ENCODE peak calls at places on chromosomes 13 and 19, in eight cellular contexts. A is heart right ventricle, U is endodermal cell, M is body of pancreas, W is hepatocyte, R is K562, L is HCT116, X is cardiac muscle cell. B is an unnamed sample.

GRCh38 chr19:47272448-47273312 is 2.0 kb upstream of the INAFM1 start:
- DNase-seq in A (peak; percentile 55), L (no peak), R (peak; percentile 59), X (no peak), W (no peak), M (peak; percentile 52), U (peak; percentile 72), B (peak; percentile 52)

GRCh38 chr13:36981156-36981743 is 17.9 kb downstream of the ALG5 start:
- DNase-seq in U (no peak), L (no peak), X (peak; percentile 52), R (peak; percentile 10), M (no peak), A (no peak), W (peak; percentile 55), B (no peak)

GRCh38 chr19:46205183-46205984 is 24.2 kb upstream of the IGFL1 start:
- DNase-seq in W (no peak), M (no peak), R (no peak), A (no peak), X (no peak), U (no peak), L (no peak), B (no peak)

GRCh38 chr13:94232956-94233355 is 246.5 kb downstream of the DCT start:
- DNase-seq in R (no peak), M (no peak), W (no peak), L (no peak), U (no peak), X (no peak), A (no peak), B (no peak)

GRCh38 chr13:40377783-40378182 is 288.7 kb downstream of the FOXO1 start:
- DNase-seq in R (no peak), W (no peak), X (no peak), L (no peak), U (no peak), M (no peak), A (no peak), B (no peak)

GRCh38 chr19:58575183-58576041 is 2.3 kb upstream of the MZF1 start:
- DNase-seq in W (peak; percentile 97), U (peak; percentile 95), R (peak; percentile 87), M (peak; percentile 86), L (peak; percentile 79), X (peak; percentile 95), A (peak; percentile 91), B (peak; percentile 93)

GRCh38 chr13:40318366-40318765 is 348.1 kb downstream of the FOXO1 start:
- DNase-seq in A (peak; percentile 61), M (peak; percentile 71), X (peak; percentile 55), R (no peak), W (peak; percentile 31), L (no peak), U (no peak), B (no peak)

GRCh38 chr19:36152061-36152885 is at the start of gene COX7A1:
- DNase-seq in L (no peak), R (peak; percentile 26), W (no peak), A (peak; percentile 87), M (peak; percentile 47), U (peak; percentile 54), X (no peak), B (peak; percentile 59)

GRCh38 chr19:49200238-49200862 is 42.8 kb downstream of the TRPM4 start:
- DNase-seq in A (no peak), M (no peak), U (peak; percentile 81), W (no peak), X (no peak), R (peak; percentile 95), L (no peak), B (no peak)

GRCh38 chr13:35891973-35892441 is 239.2 kb downstream of the DCLK1 start:
- DNase-seq in U (no peak), M (no peak), A (no peak), X (no peak), R (no peak), W (peak; percentile 40), L (no peak), B (no peak)

GRCh38 chr13:97107815-97108534 is 113.7 kb upstream of the OXGR1 start:
- DNase-seq in W (no peak), X (no peak), L (no peak), M (no peak), R (no peak), A (no peak), U (no peak), B (no peak)

GRCh38 chr19:28289294-28290063 is 923.5 kb downstream of the UQCRFS1 start:
- DNase-seq in W (peak; percentile 49), X (no peak), M (peak; percentile 19), L (no peak), A (no peak), U (peak; percentile 66), R (no peak), B (no peak)

GRCh38 chr13:21613791-21614190 is 9.8 kb upstream of the MICU2 start:
- DNase-seq in R (no peak), M (no peak), U (no peak), X (no peak), W (no peak), L (no peak), A (no peak), B (no peak)

GRCh38 chr13:77584111-77584510 is 48.6 kb downstream of the SCEL start:
- DNase-seq in R (no peak), X (no peak), M (no peak), L (no peak), W (no peak), A (no peak), U (no peak), B (no peak)

GRCh38 chr13:106109391-106109791 is 426.1 kb downstream of the EFNB2 start:
- DNase-seq in U (no peak), W (no peak), A (no peak), X (no peak), L (no peak), M (no peak), R (no peak), B (no peak)

GRCh38 chr13:91184244-91184926 is 163.1 kb upstream of the MIR17HG start:
- DNase-seq in R (no peak), U (no peak), W (no peak), L (no peak), M (no peak), A (no peak), X (no peak), B (no peak)

GRCh38 chr19:10013834-10014618 is 743 bp downstream of the RDH8 start:
- DNase-seq in X (no peak), A (no peak), R (no peak), L (no peak), W (no peak), U (no peak), M (no peak), B (no peak)

GRCh38 chr13:75871059-75871458 is 234.9 kb downstream of the LMO7 start:
- DNase-seq in W (no peak), R (no peak), U (no peak), A (no peak), X (no peak), L (no peak), M (no peak), B (no peak)

GRCh38 chr13:36975172-36975571 is 24.0 kb downstream of the ALG5 start:
- DNase-seq in X (no peak), W (no peak), L (no peak), R (no peak), U (no peak), A (no peak), M (no peak), B (no peak)

GRCh38 chr13:31947105-31947504 is 84.5 kb upstream of the FRY start:
- DNase-seq in W (no peak), R (no peak), A (no peak), X (no peak), U (no peak), M (no peak), L (no peak), B (no peak)
- H3K27ac ChIP-seq in W (no peak overlapping the region), R (no peak overlapping the region), A (no peak overlapping the region), X (no peak overlapping the region), U (no peak overlapping the region), M (peak overlapping the region; percentile 86), L (no peak overlapping the region), B (no peak overlapping the region)

DNA sequence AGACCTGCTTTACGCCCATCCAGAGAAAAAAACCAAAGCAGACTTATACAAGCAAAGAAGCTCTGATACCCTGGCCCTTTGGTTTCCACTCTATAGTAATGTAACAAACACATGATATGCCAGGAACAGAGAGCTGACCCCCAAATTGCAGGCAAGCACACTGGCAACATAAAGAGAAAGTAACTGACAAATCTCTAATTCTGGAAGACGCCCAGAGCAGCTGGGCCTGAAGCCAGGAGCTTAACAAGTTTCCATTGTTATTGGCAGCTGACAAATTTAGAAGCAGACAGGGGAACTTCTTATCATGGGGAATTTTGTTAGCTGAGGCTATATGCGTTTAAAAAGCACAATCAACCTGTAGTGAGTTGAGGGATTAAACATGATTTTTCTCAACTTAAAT is 158.0 kb downstream of the DLEU7 start:
- DNase-seq in L (no peak), R (no peak), M (peak; percentile 32), U (no peak), W (no peak), A (peak; percentile 90), X (peak; percentile 43), B (peak; percentile 59)
- H3K27ac ChIP-seq in L (no peak overlapping the region), R (no peak overlapping the region), M (peak overlapping the region; percentile 26), U (no peak overlapping the region), W (no peak overlapping the region), A (peak overlapping the region; percentile 2), X (peak overlapping the region; percentile 13), B (no peak overlapping the region)

GRCh38 chr19:30283556-30283955 is 88.6 kb upstream of the ZNF536 start:
- DNase-seq in W (no peak), X (no peak), U (no peak), A (no peak), M (no peak), R (no peak), L (no peak), B (no peak)
- H3K27ac ChIP-seq in W (no peak overlapping the region), X (no peak overlapping the region), U (no peak overlapping the region), A (no peak overlapping the region), M (no peak overlapping the region), R (no peak overlapping the region), L (no peak overlapping the region), B (no peak overlapping the region)

GRCh38 chr13:48222358-48223015 is 10.5 kb upstream of the ITM2B start:
- DNase-seq in M (no peak), L (no peak), X (no peak), R (no peak), A (no peak), U (no peak), W (no peak), B (peak; percentile 38)
- H3K27ac ChIP-seq in M (peak overlapping the region; percentile 66), L (no peak overlapping the region), X (no peak overlapping the region), R (no peak overlapping the region), A (peak overlapping the region; percentile 71), U (no peak overlapping the region), W (peak overlapping the region; percentile 67), B (peak overlapping the region; percentile 84)